ENCODE peak calls at places on chromosomes 16 and 17, in nine cellular contexts. V, H, E, C, A, J, T, L and F are unnamed samples. For H3K4me1, the result is how much of the 10 kb centered on the place peaks cover.

GRCh38 chr17:74446551-74447500 is 14.9 kb downstream of the GPRC5C start:
- DNase-seq in V (peak), H (peak), E (no peak), C (peak), A (peak), J (peak), T (peak), L (no peak), F (peak)

GRCh38 chr17:13978478-13978877 is 90.8 kb upstream of the COX10 start:
- DNase-seq in V (no peak), H (no peak), E (no peak), C (no peak), A (no peak), J (no peak), T (no peak), L (no peak), F (no peak)

GRCh38 chr17:70552230-70552981 is 383.1 kb downstream of the KCNJ2 start:
- DNase-seq in V (no peak), H (no peak), E (no peak), C (no peak), A (peak), J (no peak), T (no peak), L (peak), F (no peak)

GRCh38 chr17:63834431-63835166 is 7.1 kb upstream of the FTSJ3 start:
- DNase-seq in V (no peak), H (no peak), E (no peak), C (peak), A (peak), J (peak), T (no peak), L (peak), F (no peak)

GRCh38 chr17:46876353-46876887 is 25.0 kb downstream of the WNT9B start:
- DNase-seq in V (no peak), H (no peak), E (no peak), C (no peak), A (peak), J (peak), T (no peak), L (no peak), F (no peak)

GRCh38 chr16:9004183-9004582 is 40.5 kb upstream of the USP7 start:
- DNase-seq in V (no peak), H (no peak), E (no peak), C (no peak), A (no peak), J (no peak), T (no peak), L (no peak), F (no peak)

GRCh38 chr17:42676424-42677011 is at the start of gene PLEKHH3:
- DNase-seq in V (no peak), H (no peak), E (no peak), C (no peak), A (no peak), J (peak), T (no peak), L (no peak), F (no peak)

GRCh38 chr17:37478187-37478586 is 11.5 kb upstream of the DUSP14 start:
- DNase-seq in V (no peak), H (peak), E (no peak), C (peak), A (no peak), J (no peak), T (peak), L (peak), F (peak)

GRCh38 chr17:78925662-78926555 is 722 bp upstream of the TIMP2 start:
- DNase-seq in V (peak), H (peak), E (no peak), C (peak), A (no peak), J (peak), T (peak), L (peak), F (peak)
- H3K4me1 ChIP-seq in V (under half), H (under half), E (under half), C (under half), A (under half), J (under half), T (under half), L (under half), F (half or more)

GRCh38 chr17:48051278-48051677 is 3.1 kb downstream of the NFE2L1 start:
- DNase-seq in V (no peak), H (no peak), E (no peak), C (peak), A (no peak), J (peak), T (peak), L (no peak), F (no peak)
- H3K4me3 ChIP-seq in V (peak), H (peak), E (no peak), C (peak), A (peak), J (peak), T (peak), L (no peak), F (peak)

GRCh38 chr17:69468211-69468610 is 53.7 kb downstream of the MAP2K6 start:
- DNase-seq in V (no peak), H (no peak), E (no peak), C (no peak), A (no peak), J (no peak), T (no peak), L (no peak), F (no peak)
- H3K27ac ChIP-seq in V (no peak), H (no peak), E (no peak), C (no peak), A (no peak), J (no peak), T (no peak), L (no peak), F (no peak)

GRCh38 chr17:66135219-66135618 is 56.7 kb downstream of the CEP112 start:
- DNase-seq in V (no peak), H (no peak), E (no peak), C (no peak), A (no peak), J (no peak), T (no peak), L (no peak), F (no peak)

GRCh38 chr17:66143657-66144282 is 48.2 kb downstream of the CEP112 start:
- DNase-seq in V (no peak), H (no peak), E (no peak), C (no peak), A (no peak), J (no peak), T (no peak), L (no peak), F (no peak)

GRCh38 chr17:66135896-66136295 is 56.0 kb downstream of the CEP112 start:
- DNase-seq in V (no peak), H (no peak), E (no peak), C (no peak), A (no peak), J (no peak), T (no peak), L (peak), F (no peak)

GRCh38 chr17:66142428-66142827 is 49.5 kb downstream of the CEP112 start:
- DNase-seq in V (no peak), H (no peak), E (no peak), C (no peak), A (no peak), J (no peak), T (no peak), L (no peak), F (no peak)

DNA sequence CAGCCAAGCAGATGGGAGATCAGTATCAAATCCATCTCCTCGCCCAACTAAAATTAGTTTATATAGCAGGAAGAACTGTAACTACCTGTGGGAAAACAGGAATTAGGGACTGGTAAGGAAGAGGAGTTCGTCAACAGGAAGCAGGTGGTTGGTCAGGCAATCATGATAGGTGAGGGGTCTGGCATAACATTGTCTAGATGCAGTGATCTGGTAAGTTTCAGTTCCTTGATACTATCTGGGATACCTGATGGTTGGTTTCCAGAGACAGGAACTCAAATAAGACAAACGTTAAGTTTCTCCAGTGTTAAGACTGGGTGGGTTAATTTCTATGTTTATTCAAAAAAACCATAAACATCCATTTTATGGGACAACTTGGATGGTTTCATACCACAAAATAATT is 53.8 kb downstream of the CEP112 start:
- DNase-seq in V (no peak), H (no peak), E (no peak), C (no peak), A (no peak), J (no peak), T (no peak), L (no peak), F (no peak)
- H3K4me1 ChIP-seq in V (under half), H (under half), E (under half), C (under half), A (under half), J (under half), T (under half), L (under half), F (under half)

DNA sequence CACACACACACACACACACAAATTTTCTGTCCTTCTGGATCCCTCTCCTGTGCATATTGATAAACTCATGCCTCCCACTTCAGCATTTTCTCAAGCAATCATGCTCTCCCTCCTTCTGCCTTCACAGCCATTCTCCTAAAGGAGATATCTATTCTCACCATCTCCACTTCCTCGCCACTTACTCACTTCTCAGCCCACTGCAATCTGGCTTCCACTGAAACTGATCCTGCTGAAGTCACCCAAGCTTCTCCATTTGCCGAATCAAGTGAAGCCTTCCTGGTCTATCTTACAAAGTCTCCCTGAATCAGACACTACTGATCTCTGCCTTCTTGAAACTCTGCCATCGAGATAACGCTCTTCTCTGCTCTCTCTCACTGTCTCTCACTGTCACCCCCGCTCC is 54.0 kb upstream of the GNAO1 start:
- DNase-seq in V (no peak), H (no peak), E (no peak), C (no peak), A (no peak), J (no peak), T (no peak), L (no peak), F (no peak)
- H3K4me3 ChIP-seq in V (no peak), H (no peak), E (no peak), C (no peak), A (no peak), J (no peak), T (no peak), L (no peak), F (no peak)